ENCODE peak calls at places on chromosomes 4 and X, in eight cellular contexts. H is left ventricle myocardium inferior, L is IMR-90, B is body of pancreas, F is psoas muscle, I is endothelial cell of umbilical vein, P is heart right ventricle, A is OCI-LY7. M is an unnamed sample. For H3K4me1, the result is how much of the 10 kb centered on the place peaks cover.

GRCh38 chr4:163949976-163950601 is 455.6 kb downstream of the TMA16 start:
- DNase-seq in I (no peak), B (no peak), H (no peak), P (no peak), L (no peak), A (peak), F (peak), M (no peak)

GRCh38 chrX:2584216-2584615 is 83.4 kb upstream of the DHRSX start:
- DNase-seq in B (no peak), P (no peak), I (no peak), A (no peak), L (no peak), F (no peak), H (no peak), M (no peak)

GRCh38 chr4:184446132-184446531 is 28.2 kb downstream of the IRF2 start:
- DNase-seq in H (no peak), I (no peak), A (no peak), F (no peak), L (no peak), B (no peak), P (no peak), M (no peak)

GRCh38 chr4:76377922-76378321 is 43.0 kb downstream of the CCDC158 start:
- DNase-seq in F (no peak), H (no peak), B (peak), L (peak), A (peak), P (no peak), I (peak), M (peak)

GRCh38 chr4:186104895-186105720 is 604 bp downstream of the FAM149A start:
- DNase-seq in P (peak), A (no peak), I (no peak), B (peak), H (no peak), L (no peak), F (peak), M (peak)

GRCh38 chr4:113673450-113673849 is 88.1 kb downstream of the CAMK2D start:
- DNase-seq in A (peak), L (peak), B (no peak), F (no peak), H (no peak), P (no peak), I (no peak), M (no peak)

GRCh38 chr4:94458682-94459081 is 6.9 kb downstream of the PDLIM5 start:
- DNase-seq in B (no peak), A (no peak), F (no peak), H (no peak), I (no peak), L (no peak), P (no peak), M (no peak)

GRCh38 chr4:152870605-152871004 is 65.5 kb upstream of the FHDC1 start:
- DNase-seq in I (no peak), H (no peak), F (no peak), B (no peak), A (no peak), L (no peak), P (no peak), M (no peak)

GRCh38 chr4:89657931-89658700 is 178.8 kb downstream of the SNCA start:
- DNase-seq in H (no peak), F (no peak), L (peak), B (no peak), P (no peak), A (peak), I (peak), M (peak)

GRCh38 chrX:152037183-152037582 is 62.7 kb upstream of the GABRE start:
- DNase-seq in P (no peak), H (no peak), F (no peak), L (no peak), B (no peak), I (no peak), A (no peak), M (no peak)

GRCh38 chr4:88110826-88111225 is 47.6 kb downstream of the ABCG2 start:
- DNase-seq in H (no peak), I (peak), L (no peak), P (no peak), F (no peak), B (no peak), A (no peak), M (no peak)

GRCh38 chr4:152590179-152591031 is 54.5 kb upstream of the FBXW7 start:
- DNase-seq in A (no peak), I (no peak), B (no peak), F (no peak), H (no peak), L (peak), P (no peak), M (peak)

GRCh38 chr4:185018834-185019450 is 652 bp downstream of the HELT start:
- DNase-seq in I (no peak), L (no peak), B (no peak), A (no peak), H (no peak), F (no peak), P (no peak), M (no peak)

GRCh38 chr4:566508-567295 is 9.4 kb downstream of the TMEM271 start:
- DNase-seq in H (no peak), F (no peak), B (no peak), P (no peak), L (peak), I (no peak), A (peak), M (no peak)

GRCh38 chr4:17447675-17448298 is 64.1 kb downstream of the QDPR start:
- DNase-seq in L (peak), I (peak), B (peak), F (no peak), P (no peak), A (peak), H (no peak), M (peak)

GRCh38 chr4:105196523-105197145 is 50.0 kb downstream of the TET2 start:
- DNase-seq in P (no peak), F (no peak), I (no peak), A (no peak), L (peak), H (no peak), B (no peak), M (peak)
- TF ChIP-seq CTCF in P (peak), F (no peak), I (no peak), A (peak), L (peak), H (peak), B (no peak), M (peak)

DNA sequence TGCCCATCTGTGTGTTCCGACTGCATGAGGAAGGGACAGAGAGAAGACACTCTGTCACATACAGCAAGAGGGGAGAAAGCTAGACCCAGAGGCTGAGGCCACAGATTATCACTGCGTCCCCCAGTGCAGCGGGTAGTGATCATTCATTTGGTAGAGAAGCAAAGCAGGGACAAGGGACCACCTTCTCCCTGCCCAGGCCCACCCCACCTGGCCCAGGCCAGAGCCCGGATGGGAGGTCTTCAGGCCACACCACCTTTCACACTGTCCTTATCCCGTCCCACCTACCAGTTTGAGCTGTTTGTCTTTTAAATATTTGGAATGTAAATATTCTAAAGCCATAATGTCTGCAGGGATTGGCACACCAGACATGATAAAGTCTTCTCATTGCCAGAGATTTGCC is 10.6 kb downstream of the TNIP2 start:
- DNase-seq in H (no peak), P (no peak), A (no peak), L (no peak), I (no peak), F (no peak), B (no peak), M (no peak)
- H3K4me1 ChIP-seq in H (under half), P (under half), A (under half), L (under half), I (under half), F (under half), B (under half), M (under half)

DNA sequence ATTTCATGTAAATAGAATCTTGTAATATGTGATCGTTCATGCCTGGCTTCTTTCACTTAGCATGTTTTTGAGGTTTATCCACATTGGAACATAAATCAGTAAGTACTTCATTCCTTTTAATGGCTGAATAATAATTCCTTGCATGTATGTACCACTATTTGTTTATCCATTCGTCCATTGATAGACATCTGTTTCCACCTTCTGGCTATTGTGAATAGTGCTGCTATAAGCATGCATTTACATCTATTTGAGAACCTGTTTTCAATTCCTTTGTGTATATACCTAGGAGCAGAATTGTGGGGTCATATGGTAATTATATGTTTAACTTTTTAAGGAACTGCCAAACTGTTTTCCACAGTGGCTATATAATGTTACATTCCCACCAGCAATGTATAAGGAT is 356.7 kb upstream of the DIPK2B start:
- DNase-seq in I (peak), B (no peak), F (no peak), P (no peak), L (peak), H (no peak), A (no peak), M (peak)
- TF ChIP-seq CTCF in I (no peak), B (peak), F (peak), P (no peak), L (no peak), H (peak), A (no peak), M (peak)

DNA sequence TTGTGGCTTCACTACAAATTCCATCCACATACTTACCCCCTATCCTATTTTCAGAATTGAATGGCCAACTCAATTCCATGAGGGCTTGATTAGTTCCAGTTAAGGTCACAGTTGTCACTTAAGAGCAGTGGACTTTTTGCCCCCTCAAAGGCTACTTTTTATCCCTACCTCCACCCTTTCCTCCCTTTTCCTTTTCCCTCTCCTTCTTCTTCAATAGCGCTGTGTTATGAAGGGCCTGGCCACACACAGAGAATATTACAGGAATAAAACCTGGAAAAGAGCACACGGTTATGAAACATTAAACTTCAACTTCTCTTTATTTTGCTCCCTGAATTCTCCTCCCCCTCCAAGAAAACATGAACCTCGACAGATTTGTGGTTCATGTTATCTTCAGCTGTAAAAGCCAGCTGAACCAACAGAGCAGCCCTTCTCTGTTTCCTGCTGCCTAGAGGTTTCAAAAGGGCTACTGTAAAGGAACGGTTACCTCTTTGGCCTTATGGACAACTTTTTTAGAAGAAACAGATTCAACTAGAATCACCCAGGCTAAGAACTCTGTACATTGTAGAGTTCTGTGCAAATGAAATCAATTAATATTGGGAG is 87.0 kb upstream of the RPL34 start:
- DNase-seq in H (no peak), F (no peak), I (peak), P (no peak), B (peak), L (no peak), A (no peak), M (peak)
- H3K4me1 ChIP-seq in H (under half), F (under half), I (under half), P (under half), B (under half), L (under half), A (under half), M (under half)

DNA sequence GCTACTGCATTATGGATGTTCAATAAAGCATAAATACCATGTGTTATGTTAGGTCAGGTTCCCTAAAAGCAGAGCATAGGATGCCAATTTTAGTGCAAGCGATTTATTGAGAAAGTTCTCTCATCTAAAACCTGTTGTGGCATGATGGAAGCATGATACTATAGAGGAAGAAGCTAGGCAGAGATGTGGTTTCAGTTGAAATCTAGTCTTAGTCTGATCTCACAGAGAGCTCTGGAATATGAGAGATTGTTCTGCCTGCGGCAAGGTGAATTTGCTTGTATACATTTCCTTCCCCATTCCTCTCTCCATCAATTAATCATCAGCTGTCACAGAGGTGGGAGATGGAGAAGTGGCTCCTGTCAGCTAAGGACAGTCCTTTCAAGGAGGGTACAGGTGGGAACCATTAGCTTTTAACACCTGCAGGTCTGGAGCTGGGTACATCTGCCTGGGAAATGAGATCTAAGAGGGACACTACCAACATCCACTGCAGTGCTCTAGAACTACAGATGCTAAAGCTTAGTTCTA is 252.4 kb downstream of the CFAP299 start:
- DNase-seq in F (no peak), P (no peak), B (no peak), A (peak), L (no peak), H (no peak), I (no peak), M (no peak)
- TF ChIP-seq CTCF in F (no peak), P (no peak), B (no peak), A (no peak), L (no peak), H (no peak), I (no peak), M (no peak)

GRCh38 chr4:168732714-168733113 is 235.9 kb downstream of the PALLD start:
- DNase-seq in P (no peak), A (no peak), F (no peak), L (peak), B (no peak), H (no peak), I (no peak), M (no peak)

GRCh38 chr4:168737441-168738176 is 240.8 kb downstream of the PALLD start:
- DNase-seq in I (no peak), B (no peak), L (peak), F (no peak), P (no peak), H (no peak), A (no peak), M (no peak)

GRCh38 chr4:168736831-168737230 is 240.0 kb downstream of the PALLD start:
- DNase-seq in L (no peak), F (no peak), H (no peak), P (no peak), B (no peak), I (no peak), A (no peak), M (no peak)

GRCh38 chr4:168734703-168735688 is 238.1 kb downstream of the PALLD start:
- DNase-seq in L (peak), I (no peak), F (no peak), A (no peak), P (no peak), H (no peak), B (no peak), M (no peak)

DNA sequence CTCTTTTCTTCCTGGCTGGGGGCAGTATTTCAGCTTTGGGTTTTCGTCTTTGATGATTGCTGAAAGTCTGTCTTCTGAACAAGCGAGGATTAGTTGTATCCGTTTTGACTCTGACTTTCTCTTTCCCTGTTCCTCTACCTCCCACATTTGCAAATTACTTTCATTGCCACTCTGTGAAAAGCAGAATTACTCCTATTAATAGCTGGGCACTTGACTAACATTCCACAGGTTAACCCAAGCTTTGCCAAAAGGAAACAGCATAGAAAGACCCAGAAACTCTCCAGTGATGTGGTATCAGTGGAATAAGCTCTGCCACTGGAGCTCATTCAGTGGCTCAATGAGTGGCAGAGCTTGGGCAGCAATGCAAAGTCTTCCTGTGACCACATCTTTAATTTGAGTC is 238.9 kb downstream of the PALLD start:
- DNase-seq in P (no peak), L (no peak), I (no peak), F (no peak), H (no peak), B (no peak), A (no peak), M (peak)
- H3K4me1 ChIP-seq in P (under half), L (under half), I (under half), F (under half), H (under half), B (under half), A (under half), M (half or more)

GRCh38 chr4:25060586-25061340 is 30.0 kb upstream of the LGI2 start:
- DNase-seq in H (no peak), A (no peak), L (no peak), I (no peak), B (no peak), P (no peak), F (no peak), M (peak)
- TF ChIP-seq CTCF in H (no peak), A (peak), L (no peak), I (no peak), B (no peak), P (peak), F (no peak), M (peak)

GRCh38 chr4:168883513-168883912 is 126.5 kb downstream of the CBR4 start:
- DNase-seq in P (no peak), F (no peak), I (no peak), L (peak), H (no peak), B (no peak), A (no peak), M (no peak)
- H3K4me1 ChIP-seq in P (half or more), F (half or more), I (under half), L (under half), H (half or more), B (under half), A (under half), M (under half)

M was measured in cardiac muscle cell.